ENCODE peak calls at places on chromosomes 7 and 10, in six cellular contexts. One of them, this sample, is unnamed.

GRCh38 chr10:51685768-51686167 is 13.6 kb downstream of the CSTF2T start:
- DNase-seq in lung: no peak
- DNase-seq in cardiac muscle cell: peak
- DNase-seq in fibroblast of lung: no peak
- DNase-seq in hepatocyte: no peak
- DNase-seq in endothelial cell of umbilical vein: no peak
- DNase-seq in this sample: no peak

GRCh38 chr7:36875794-36876193 is 151.5 kb upstream of the AOAH start:
- DNase-seq in lung: no peak
- DNase-seq in cardiac muscle cell: no peak
- DNase-seq in fibroblast of lung: peak
- DNase-seq in hepatocyte: no peak
- DNase-seq in endothelial cell of umbilical vein: no peak
- DNase-seq in this sample: no peak

GRCh38 chr10:98262571-98262970 is 5.4 kb downstream of the LOXL4 start:
- DNase-seq in lung: no peak
- DNase-seq in cardiac muscle cell: peak
- DNase-seq in fibroblast of lung: peak
- DNase-seq in hepatocyte: no peak
- DNase-seq in endothelial cell of umbilical vein: peak
- DNase-seq in this sample: no peak

GRCh38 chr7:38276096-38276857 is 2.8 kb upstream of the TARP start:
- DNase-seq in lung: no peak
- DNase-seq in cardiac muscle cell: no peak
- DNase-seq in fibroblast of lung: no peak
- DNase-seq in hepatocyte: no peak
- DNase-seq in endothelial cell of umbilical vein: no peak
- DNase-seq in this sample: no peak

GRCh38 chr7:77940647-77941046 is 142.1 kb downstream of the PHTF2 start:
- DNase-seq in lung: no peak
- DNase-seq in cardiac muscle cell: peak
- DNase-seq in fibroblast of lung: peak
- DNase-seq in hepatocyte: peak
- DNase-seq in endothelial cell of umbilical vein: peak
- DNase-seq in this sample: no peak

GRCh38 chr10:24446739-24447138 is 237.8 kb downstream of the KIAA1217 start:
- DNase-seq in lung: no peak
- DNase-seq in cardiac muscle cell: peak
- DNase-seq in fibroblast of lung: peak
- DNase-seq in hepatocyte: no peak
- DNase-seq in endothelial cell of umbilical vein: no peak
- DNase-seq in this sample: no peak

GRCh38 chr10:121092341-121093099 is 241.4 kb downstream of the WDR11 start:
- DNase-seq in lung: no peak
- DNase-seq in cardiac muscle cell: peak
- DNase-seq in fibroblast of lung: peak
- DNase-seq in hepatocyte: no peak
- DNase-seq in endothelial cell of umbilical vein: no peak
- DNase-seq in this sample: no peak

GRCh38 chr10:122113161-122113944 is 124.4 kb downstream of the TACC2 start:
- DNase-seq in lung: peak
- DNase-seq in cardiac muscle cell: peak
- DNase-seq in fibroblast of lung: peak
- DNase-seq in hepatocyte: peak
- DNase-seq in endothelial cell of umbilical vein: peak
- DNase-seq in this sample: no peak

GRCh38 chr7:64277630-64278029 is 36.1 kb upstream of the ZNF736 start:
- DNase-seq in lung: no peak
- DNase-seq in cardiac muscle cell: no peak
- DNase-seq in fibroblast of lung: no peak
- DNase-seq in hepatocyte: no peak
- DNase-seq in endothelial cell of umbilical vein: no peak
- DNase-seq in this sample: no peak

GRCh38 chr7:1950623-1951523 is 280.8 kb downstream of the ELFN1 start:
- DNase-seq in lung: no peak
- DNase-seq in cardiac muscle cell: peak
- DNase-seq in fibroblast of lung: peak
- DNase-seq in hepatocyte: no peak
- DNase-seq in endothelial cell of umbilical vein: peak
- DNase-seq in this sample: no peak

GRCh38 chr7:26860361-26860760 is 4.0 kb downstream of the SKAP2 start:
- DNase-seq in lung: no peak
- DNase-seq in cardiac muscle cell: no peak
- DNase-seq in fibroblast of lung: no peak
- DNase-seq in hepatocyte: peak
- DNase-seq in endothelial cell of umbilical vein: peak
- DNase-seq in this sample: no peak
- TF ChIP-seq CTCF in lung: no peak
- TF ChIP-seq CTCF in cardiac muscle cell: no peak
- TF ChIP-seq CTCF in fibroblast of lung: no peak
- TF ChIP-seq CTCF in hepatocyte: peak
- TF ChIP-seq CTCF in endothelial cell of umbilical vein: no peak
- TF ChIP-seq CTCF in this sample: no peak

DNA sequence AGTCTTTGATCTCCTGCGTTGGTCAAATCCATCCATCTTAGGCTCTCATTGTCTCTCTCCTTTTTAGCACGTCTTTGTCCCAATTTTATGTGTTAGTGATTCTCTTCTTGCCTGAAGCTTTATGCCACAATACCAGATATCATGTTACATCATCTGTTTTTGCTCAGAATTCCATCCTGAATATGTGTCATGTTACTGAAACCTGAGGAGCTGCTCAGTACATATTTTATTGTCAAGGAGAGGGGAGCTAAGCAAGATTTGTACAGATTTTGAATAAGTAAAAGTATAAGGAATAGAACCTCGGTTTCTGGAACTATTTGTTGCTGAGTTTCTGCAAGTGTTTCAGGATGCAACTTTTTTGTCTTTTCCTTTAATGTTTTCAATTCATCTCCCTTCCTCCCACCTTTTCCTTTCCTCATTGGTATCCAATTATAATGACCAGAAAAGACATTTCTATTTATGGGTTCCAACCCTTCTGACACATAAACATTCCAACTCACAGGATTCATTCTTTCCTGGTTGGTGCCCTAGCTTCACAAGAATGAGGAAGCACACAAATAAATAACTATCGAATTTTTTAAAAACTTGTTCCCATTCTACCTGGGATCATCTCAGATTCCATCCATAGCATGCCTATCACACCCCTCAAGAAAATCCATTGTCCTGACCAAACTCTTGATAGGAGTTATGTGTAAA is 291.8 kb downstream of the CRPPA start:
- DNase-seq in lung: no peak
- DNase-seq in cardiac muscle cell: peak
- DNase-seq in fibroblast of lung: peak
- DNase-seq in hepatocyte: no peak
- DNase-seq in endothelial cell of umbilical vein: peak
- DNase-seq in this sample: peak
- H3K4me3 ChIP-seq in lung: no peak
- H3K4me3 ChIP-seq in cardiac muscle cell: no peak
- H3K4me3 ChIP-seq in fibroblast of lung: no peak
- H3K4me3 ChIP-seq in hepatocyte: no peak
- H3K4me3 ChIP-seq in endothelial cell of umbilical vein: no peak
- H3K4me3 ChIP-seq in this sample: no peak

GRCh38 chr7:84210301-84210700 is 15.7 kb upstream of the SEMA3A start:
- DNase-seq in lung: no peak
- DNase-seq in cardiac muscle cell: no peak
- DNase-seq in fibroblast of lung: no peak
- DNase-seq in hepatocyte: no peak
- DNase-seq in endothelial cell of umbilical vein: no peak
- DNase-seq in this sample: no peak

GRCh38 chr7:84207025-84207424 is 12.4 kb upstream of the SEMA3A start:
- DNase-seq in lung: no peak
- DNase-seq in cardiac muscle cell: no peak
- DNase-seq in fibroblast of lung: no peak
- DNase-seq in hepatocyte: no peak
- DNase-seq in endothelial cell of umbilical vein: no peak
- DNase-seq in this sample: no peak

GRCh38 chr7:84207620-84208019 is 13.0 kb upstream of the SEMA3A start:
- DNase-seq in lung: no peak
- DNase-seq in cardiac muscle cell: no peak
- DNase-seq in fibroblast of lung: no peak
- DNase-seq in hepatocyte: no peak
- DNase-seq in endothelial cell of umbilical vein: no peak
- DNase-seq in this sample: no peak

GRCh38 chr7:84204655-84205054 is 10.1 kb upstream of the SEMA3A start:
- DNase-seq in lung: no peak
- DNase-seq in cardiac muscle cell: peak
- DNase-seq in fibroblast of lung: peak
- DNase-seq in hepatocyte: no peak
- DNase-seq in endothelial cell of umbilical vein: no peak
- DNase-seq in this sample: no peak

DNA sequence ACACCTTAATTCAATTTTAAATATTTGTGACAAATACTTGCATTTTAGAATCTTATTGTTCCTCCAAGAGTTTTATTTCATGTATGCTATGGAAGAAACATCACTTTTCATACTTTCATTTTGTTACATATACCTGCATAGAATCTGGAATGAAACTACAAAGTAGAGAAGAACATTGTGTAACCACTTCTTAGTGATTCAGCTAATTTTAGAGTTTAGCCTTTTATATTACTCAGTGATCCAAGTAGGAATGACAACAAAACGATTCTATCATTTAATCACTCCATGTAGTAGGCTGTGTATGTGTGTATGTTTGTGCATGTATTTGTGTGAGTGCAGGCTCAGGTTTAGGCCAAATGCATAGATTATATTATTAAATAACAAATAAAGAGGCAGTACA is 14.4 kb upstream of the SEMA3A start:
- DNase-seq in lung: no peak
- DNase-seq in cardiac muscle cell: no peak
- DNase-seq in fibroblast of lung: no peak
- DNase-seq in hepatocyte: no peak
- DNase-seq in endothelial cell of umbilical vein: no peak
- DNase-seq in this sample: no peak
- TF ChIP-seq CTCF in lung: no peak
- TF ChIP-seq CTCF in cardiac muscle cell: no peak
- TF ChIP-seq CTCF in fibroblast of lung: no peak
- TF ChIP-seq CTCF in hepatocyte: no peak
- TF ChIP-seq CTCF in endothelial cell of umbilical vein: no peak
- TF ChIP-seq CTCF in this sample: no peak

GRCh38 chr10:77949167-77949566 is 22.6 kb upstream of the DLG5 start:
- DNase-seq in lung: no peak
- DNase-seq in cardiac muscle cell: peak
- DNase-seq in fibroblast of lung: peak
- DNase-seq in hepatocyte: peak
- DNase-seq in endothelial cell of umbilical vein: peak
- DNase-seq in this sample: no peak
- H3K4me3 ChIP-seq in lung: no peak
- H3K4me3 ChIP-seq in cardiac muscle cell: no peak
- H3K4me3 ChIP-seq in fibroblast of lung: no peak
- H3K4me3 ChIP-seq in hepatocyte: no peak
- H3K4me3 ChIP-seq in endothelial cell of umbilical vein: no peak
- H3K4me3 ChIP-seq in this sample: no peak

GRCh38 chr7:127485482-127485881 is 93.0 kb upstream of the ZNF800 start:
- DNase-seq in lung: no peak
- DNase-seq in cardiac muscle cell: no peak
- DNase-seq in fibroblast of lung: no peak
- DNase-seq in hepatocyte: no peak
- DNase-seq in endothelial cell of umbilical vein: no peak
- DNase-seq in this sample: no peak

GRCh38 chr7:127484954-127485353 is 92.4 kb upstream of the ZNF800 start:
- DNase-seq in lung: no peak
- DNase-seq in cardiac muscle cell: no peak
- DNase-seq in fibroblast of lung: no peak
- DNase-seq in hepatocyte: no peak
- DNase-seq in endothelial cell of umbilical vein: no peak
- DNase-seq in this sample: no peak

GRCh38 chr7:127487381-127487780 is 94.9 kb upstream of the ZNF800 start:
- DNase-seq in lung: no peak
- DNase-seq in cardiac muscle cell: no peak
- DNase-seq in fibroblast of lung: no peak
- DNase-seq in hepatocyte: no peak
- DNase-seq in endothelial cell of umbilical vein: no peak
- DNase-seq in this sample: no peak

GRCh38 chr7:127486654-127487053 is 94.1 kb upstream of the ZNF800 start:
- DNase-seq in lung: no peak
- DNase-seq in cardiac muscle cell: no peak
- DNase-seq in fibroblast of lung: no peak
- DNase-seq in hepatocyte: no peak
- DNase-seq in endothelial cell of umbilical vein: no peak
- DNase-seq in this sample: no peak
- TF ChIP-seq CTCF in lung: no peak
- TF ChIP-seq CTCF in cardiac muscle cell: no peak
- TF ChIP-seq CTCF in fibroblast of lung: no peak
- TF ChIP-seq CTCF in hepatocyte: no peak
- TF ChIP-seq CTCF in endothelial cell of umbilical vein: no peak
- TF ChIP-seq CTCF in this sample: no peak

This sample was measured in AG04449.